ENCODE peak calls at places on chromosomes 12 and 14, in four cellular contexts. One of them, this sample, is unnamed.

GRCh38 chr14:101191086-101191881 is 287.8 kb upstream of the RTL1 start:
- DNase-seq in GM06990: no peak
- DNase-seq in stomach: peak; percentile 16
- DNase-seq in left ventricle myocardium inferior: no peak
- DNase-seq in this sample: no peak

GRCh38 chr12:12533238-12533829 is 29.3 kb downstream of the DUSP16 start:
- DNase-seq in stomach: peak; percentile 78
- DNase-seq in GM06990: no peak
- DNase-seq in left ventricle myocardium inferior: peak; percentile 34
- DNase-seq in this sample: peak; percentile 73

GRCh38 chr12:132141976-132142678 is 2.0 kb downstream of the DDX51 start:
- DNase-seq in GM06990: no peak
- DNase-seq in left ventricle myocardium inferior: no peak
- DNase-seq in stomach: no peak
- DNase-seq in this sample: no peak

GRCh38 chr12:12592930-12593329 is 18.7 kb upstream of the CREBL2 start:
- DNase-seq in stomach: no peak
- DNase-seq in left ventricle myocardium inferior: no peak
- DNase-seq in GM06990: no peak
- DNase-seq in this sample: no peak

GRCh38 chr12:108727868-108728735 is 3.2 kb downstream of the CORO1C start:
- DNase-seq in GM06990: no peak
- DNase-seq in stomach: no peak
- DNase-seq in left ventricle myocardium inferior: no peak
- DNase-seq in this sample: no peak

GRCh38 chr12:111664961-111665865 is 20.5 kb downstream of the BRAP start:
- DNase-seq in left ventricle myocardium inferior: no peak
- DNase-seq in stomach: no peak
- DNase-seq in GM06990: no peak
- DNase-seq in this sample: no peak

GRCh38 chr12:3571323-3571722 is 80.3 kb downstream of the PRMT8 start:
- DNase-seq in left ventricle myocardium inferior: no peak
- DNase-seq in GM06990: no peak
- DNase-seq in stomach: no peak
- DNase-seq in this sample: no peak

GRCh38 chr12:22173154-22173553 is 127.1 kb downstream of the CMAS start:
- DNase-seq in left ventricle myocardium inferior: no peak
- DNase-seq in stomach: no peak
- DNase-seq in GM06990: no peak
- DNase-seq in this sample: no peak

GRCh38 chr12:82474798-82475184 is 116.5 kb downstream of the METTL25 start:
- DNase-seq in left ventricle myocardium inferior: no peak
- DNase-seq in GM06990: no peak
- DNase-seq in stomach: no peak
- DNase-seq in this sample: no peak

GRCh38 chr12:78866518-78866917 is 1.9 kb downstream of the SYT1 start:
- DNase-seq in stomach: no peak
- DNase-seq in left ventricle myocardium inferior: no peak
- DNase-seq in GM06990: no peak
- DNase-seq in this sample: no peak

GRCh38 chr12:22530-23201 is 43.9 kb upstream of the IQSEC3 start:
- DNase-seq in left ventricle myocardium inferior: no peak
- DNase-seq in stomach: no peak
- DNase-seq in GM06990: no peak
- DNase-seq in this sample: no peak

GRCh38 chr14:36517242-36518030 is 2.6 kb downstream of the NKX2-1 start:
- DNase-seq in GM06990: no peak
- DNase-seq in left ventricle myocardium inferior: no peak
- DNase-seq in stomach: no peak
- DNase-seq in this sample: no peak

GRCh38 chr12:114479831-114480230 is 73.9 kb upstream of the TBX5 start:
- DNase-seq in left ventricle myocardium inferior: no peak
- DNase-seq in stomach: no peak
- DNase-seq in GM06990: no peak
- DNase-seq in this sample: no peak

GRCh38 chr14:57657487-57657886 is 163.8 kb upstream of the CCDC198 start:
- DNase-seq in GM06990: no peak
- DNase-seq in left ventricle myocardium inferior: no peak
- DNase-seq in stomach: no peak
- DNase-seq in this sample: no peak

GRCh38 chr12:2311001-2311778 is 258.4 kb downstream of the CACNA1C start:
- DNase-seq in left ventricle myocardium inferior: no peak
- DNase-seq in stomach: no peak
- DNase-seq in GM06990: no peak
- DNase-seq in this sample: no peak

GRCh38 chr12:100579844-100580243 is 6.4 kb downstream of the GAS2L3 start:
- DNase-seq in GM06990: no peak
- DNase-seq in stomach: no peak
- DNase-seq in left ventricle myocardium inferior: no peak
- DNase-seq in this sample: no peak

GRCh38 chr14:104372390-104373054 is 207.0 kb upstream of the C14orf180 start:
- DNase-seq in stomach: no peak
- DNase-seq in GM06990: no peak
- DNase-seq in left ventricle myocardium inferior: no peak
- DNase-seq in this sample: no peak

GRCh38 chr12:126784328-126784921 is 1482.5 kb upstream of the TMEM132C start:
- DNase-seq in left ventricle myocardium inferior: no peak
- DNase-seq in stomach: peak; percentile 39
- DNase-seq in GM06990: no peak
- DNase-seq in this sample: no peak

GRCh38 chr12:26121841-26122680 is 2.8 kb downstream of the BHLHE41 start:
- DNase-seq in left ventricle myocardium inferior: peak; percentile 40
- DNase-seq in GM06990: peak; percentile 62
- DNase-seq in stomach: no peak
- DNase-seq in this sample: no peak

GRCh38 chr14:32330356-32331226 is 1.5 kb downstream of the AKAP6 start:
- DNase-seq in stomach: no peak
- DNase-seq in left ventricle myocardium inferior: no peak
- DNase-seq in GM06990: no peak
- DNase-seq in this sample: no peak

GRCh38 chr12:48979602-48980388 is 1.7 kb downstream of the WNT1 start:
- DNase-seq in left ventricle myocardium inferior: no peak
- DNase-seq in GM06990: no peak
- DNase-seq in stomach: peak; percentile 53
- DNase-seq in this sample: no peak

GRCh38 chr14:93939304-93940229 is 12.4 kb downstream of the FAM181A start:
- DNase-seq in left ventricle myocardium inferior: peak; percentile 77
- DNase-seq in GM06990: peak; percentile 91
- DNase-seq in stomach: peak; percentile 84
- DNase-seq in this sample: peak; percentile 78
- H3K4me3 ChIP-seq in left ventricle myocardium inferior: peak overlapping the region; percentile 46
- H3K4me3 ChIP-seq in GM06990: no peak overlapping the region
- H3K4me3 ChIP-seq in stomach: peak overlapping the region; percentile 45
- H3K4me3 ChIP-seq in this sample: peak overlapping the region; percentile 24

GRCh38 chr14:40004871-40005503 is 572.8 kb upstream of the FBXO33 start:
- DNase-seq in left ventricle myocardium inferior: no peak
- DNase-seq in stomach: no peak
- DNase-seq in GM06990: no peak
- DNase-seq in this sample: no peak
- TF ChIP-seq CTCF in left ventricle myocardium inferior: no peak
- TF ChIP-seq CTCF in stomach: no peak
- TF ChIP-seq CTCF in GM06990: no peak
- TF ChIP-seq CTCF in this sample: no peak

GRCh38 chr14:64187331-64187730 is 106.8 kb downstream of the ESR2 start:
- DNase-seq in GM06990: no peak
- DNase-seq in left ventricle myocardium inferior: no peak
- DNase-seq in stomach: no peak
- DNase-seq in this sample: no peak
- H3K4me3 ChIP-seq in GM06990: no peak overlapping the region
- H3K4me3 ChIP-seq in left ventricle myocardium inferior: no peak overlapping the region
- H3K4me3 ChIP-seq in stomach: no peak overlapping the region
- H3K4me3 ChIP-seq in this sample: no peak overlapping the region

GRCh38 chr12:27491226-27491625 is 32.8 kb upstream of the PPFIBP1 start:
- DNase-seq in left ventricle myocardium inferior: no peak
- DNase-seq in GM06990: no peak
- DNase-seq in stomach: no peak
- DNase-seq in this sample: no peak

GRCh38 chr12:27493260-27493935 is 30.6 kb upstream of the PPFIBP1 start:
- DNase-seq in stomach: no peak
- DNase-seq in left ventricle myocardium inferior: no peak
- DNase-seq in GM06990: no peak
- DNase-seq in this sample: no peak

GRCh38 chr12:27486986-27487385 is 37.0 kb upstream of the PPFIBP1 start:
- DNase-seq in left ventricle myocardium inferior: no peak
- DNase-seq in stomach: no peak
- DNase-seq in GM06990: no peak
- DNase-seq in this sample: no peak

GRCh38 chr12:27488479-27488878 is 35.5 kb upstream of the PPFIBP1 start:
- DNase-seq in stomach: no peak
- DNase-seq in left ventricle myocardium inferior: no peak
- DNase-seq in GM06990: no peak
- DNase-seq in this sample: no peak
- TF ChIP-seq CTCF in stomach: no peak
- TF ChIP-seq CTCF in left ventricle myocardium inferior: no peak
- TF ChIP-seq CTCF in GM06990: no peak
- TF ChIP-seq CTCF in this sample: no peak